ENCODE peak calls at places on chromosomes 7 and 10, in nine cellular contexts. X is smooth muscle cell of the brain vasculature; R is germinal center; L is DND-41; H is stimulated activated CD4-positive, alpha-beta T cell treated with anti-CD3 and anti-CD28 coated beads, Interleukin-2, amount 100 ng/mL, for 48 hours; C is substantia nigra; S is body of pancreas; B is astrocyte of the spinal cord; D is HT1080. G is an unnamed sample.

GRCh38 chr10:43342279-43343125 is 28.9 kb upstream of the FXYD4 start:
- DNase-seq in R (no peak), H (no peak), L (no peak), B (no peak), D (no peak), C (no peak), S (no peak), X (no peak), G (no peak)

GRCh38 chr10:70433581-70434280 is 7.8 kb downstream of the NODAL start:
- DNase-seq in X (no peak), B (no peak), C (no peak), D (no peak), R (no peak), L (no peak), H (no peak), S (no peak), G (no peak)

GRCh38 chr10:132192076-132192975 is 5.6 kb downstream of the DPYSL4 start:
- DNase-seq in S (no peak), B (no peak), H (no peak), R (no peak), C (no peak), L (no peak), D (no peak), X (no peak), G (no peak)

GRCh38 chr10:22554481-22555182 is 159.7 kb downstream of the PIP4K2A start:
- DNase-seq in B (peak), L (no peak), H (no peak), D (no peak), S (peak), R (no peak), X (peak), C (peak), G (no peak)

GRCh38 chr10:1464866-1465265 is 272.5 kb downstream of the ADARB2 start:
- DNase-seq in D (no peak), R (no peak), B (no peak), L (no peak), X (no peak), H (no peak), C (no peak), S (no peak), G (no peak)

GRCh38 chr10:71547841-71548493 is 151.2 kb downstream of the CDH23 start:
- DNase-seq in H (no peak), L (no peak), S (no peak), C (peak), X (peak), D (no peak), R (no peak), B (peak), G (no peak)

GRCh38 chr7:25348066-25348595 is 119.8 kb upstream of the NPVF start:
- DNase-seq in B (no peak), L (no peak), D (no peak), X (no peak), H (no peak), C (no peak), R (no peak), S (no peak), G (no peak)

GRCh38 chr7:127885222-127885772 is 145.9 kb downstream of the LRRC4 start:
- DNase-seq in X (no peak), B (no peak), D (no peak), L (no peak), C (no peak), S (no peak), R (no peak), H (no peak), G (no peak)

GRCh38 chr7:158957507-158957900 is 101.1 kb downstream of the DYNC2I1 start:
- DNase-seq in L (no peak), X (no peak), C (no peak), S (peak), D (no peak), H (no peak), B (no peak), R (no peak), G (no peak)

GRCh38 chr7:4742051-4742573 is 33.3 kb upstream of the AP5Z1 start:
- DNase-seq in C (peak), L (no peak), S (no peak), R (no peak), X (no peak), D (no peak), B (no peak), H (no peak), G (no peak)

GRCh38 chr10:14585287-14586193 is 189.2 kb downstream of the FAM107B start:
- DNase-seq in D (no peak), L (no peak), H (no peak), R (no peak), C (no peak), X (no peak), B (no peak), S (peak), G (no peak)

GRCh38 chr10:122113161-122113944 is 124.4 kb downstream of the TACC2 start:
- DNase-seq in C (peak), X (no peak), H (no peak), R (no peak), D (peak), B (peak), S (peak), L (no peak), G (peak)

GRCh38 chr7:67359900-67360299 is 363.3 kb downstream of the TYW1 start:
- DNase-seq in R (no peak), D (no peak), H (no peak), X (no peak), B (no peak), L (no peak), S (no peak), C (no peak), G (peak)

GRCh38 chr10:44992070-44992731 is 8.5 kb upstream of the ZNF22 start:
- DNase-seq in R (no peak), H (no peak), C (no peak), B (no peak), X (no peak), L (peak), D (no peak), S (peak), G (no peak)

GRCh38 chr7:4631664-4632171 is 50.4 kb upstream of the FOXK1 start:
- DNase-seq in H (no peak), X (peak), B (peak), D (peak), C (peak), L (no peak), S (peak), R (no peak), G (peak)

GRCh38 chr7:28414453-28414852 is 2.1 kb downstream of the CREB5 start:
- DNase-seq in L (no peak), C (no peak), D (no peak), B (no peak), S (no peak), R (no peak), X (no peak), H (no peak), G (no peak)

GRCh38 chr10:130999376-131000202 is 311.9 kb downstream of the TCERG1L start:
- DNase-seq in H (no peak), D (no peak), B (no peak), L (no peak), C (no peak), X (no peak), S (no peak), R (no peak), G (no peak)

GRCh38 chr7:39299695-39300094 is 266.5 kb upstream of the YAE1 start:
- DNase-seq in R (no peak), C (no peak), B (no peak), H (no peak), D (no peak), L (no peak), X (no peak), S (no peak), G (peak)

GRCh38 chr7:82600601-82601000 is 157.0 kb upstream of the CACNA2D1 start:
- DNase-seq in H (no peak), C (no peak), B (no peak), D (no peak), X (no peak), S (no peak), L (no peak), R (no peak), G (no peak)

GRCh38 chr7:148286150-148286549 is 304.4 kb upstream of the C7orf33 start:
- DNase-seq in D (no peak), B (peak), H (no peak), L (no peak), R (no peak), S (no peak), C (no peak), X (no peak), G (peak)

GRCh38 chr7:8303904-8304528 is 42.0 kb upstream of the ICA1 start:
- DNase-seq in D (no peak), C (no peak), H (no peak), R (no peak), X (no peak), S (no peak), B (no peak), L (no peak), G (no peak)

GRCh38 chr10:81920213-81920829 is 45.3 kb downstream of the NRG3 start:
- DNase-seq in B (no peak), C (no peak), S (no peak), L (no peak), R (peak), X (no peak), D (peak), H (no peak), G (peak)

GRCh38 chr10:93422121-93422520 is 60.0 kb downstream of the MYOF start:
- DNase-seq in H (no peak), S (no peak), C (no peak), L (no peak), R (no peak), B (peak), D (no peak), X (no peak), G (no peak)

GRCh38 chr7:107152011-107152410 is 16.8 kb upstream of the HBP1 start:
- DNase-seq in S (no peak), X (no peak), D (peak), R (no peak), C (no peak), B (peak), H (no peak), L (no peak), G (peak)

GRCh38 chr7:29853072-29853471 is 46.8 kb downstream of the WIPF3 start:
- DNase-seq in R (no peak), B (no peak), D (no peak), X (no peak), C (no peak), L (no peak), H (no peak), S (peak), G (no peak)

GRCh38 chr10:42986618-42987017 is 90.3 kb upstream of the RET start:
- DNase-seq in R (no peak), X (no peak), L (no peak), H (no peak), D (no peak), S (no peak), B (no peak), C (no peak), G (no peak)

GRCh38 chr10:47384148-47384921 is at the start of gene ZNF488:
- DNase-seq in H (peak), S (peak), X (peak), R (peak), B (peak), L (peak), D (peak), C (peak), G (peak)

GRCh38 chr10:80075781-80076180 is 2.7 kb upstream of the TMEM254 start:
- DNase-seq in H (no peak), D (peak), X (no peak), B (no peak), R (no peak), C (no peak), L (no peak), S (no peak), G (no peak)

GRCh38 chr10:13284050-13284449 is 15.8 kb downstream of the PHYH start:
- DNase-seq in S (no peak), C (no peak), X (no peak), H (no peak), B (no peak), L (no peak), D (no peak), R (no peak), G (no peak)

GRCh38 chr10:104441601-104442000 is 88.0 kb downstream of the CFAP58 start:
- DNase-seq in H (no peak), D (peak), X (peak), S (no peak), R (no peak), L (no peak), C (no peak), B (peak), G (peak)

GRCh38 chr7:77800158-77800557 is 1.6 kb downstream of the PHTF2 start:
- DNase-seq in C (no peak), H (no peak), D (peak), R (no peak), B (no peak), S (no peak), L (no peak), X (no peak), G (no peak)

GRCh38 chr7:131108212-131108980 is 219.3 kb upstream of the MKLN1 start:
- DNase-seq in L (no peak), C (no peak), S (no peak), B (peak), X (no peak), R (peak), D (peak), H (no peak), G (no peak)

GRCh38 chr7:75756340-75757297 is 15.4 kb downstream of the CCL26 start:
- DNase-seq in D (no peak), C (no peak), X (no peak), B (peak), L (no peak), H (no peak), S (no peak), R (peak), G (no peak)

GRCh38 chr10:50648935-50649227 is 25.1 kb upstream of the SGMS1 start:
- DNase-seq in X (no peak), C (no peak), H (no peak), L (no peak), D (no peak), R (no peak), S (no peak), B (no peak), G (no peak)

GRCh38 chr7:55178863-55179773 is 160.3 kb downstream of the EGFR start:
- DNase-seq in D (no peak), H (no peak), R (no peak), X (no peak), L (no peak), B (no peak), C (no peak), S (no peak), G (no peak)

GRCh38 chr7:124550036-124550435 is 215.6 kb downstream of the GPR37 start:
- DNase-seq in S (no peak), H (no peak), L (no peak), C (no peak), D (no peak), B (no peak), R (no peak), X (no peak), G (no peak)

GRCh38 chr10:32199724-32200394 is 143.6 kb upstream of the KIF5B start:
- DNase-seq in L (no peak), D (no peak), R (peak), C (no peak), X (no peak), H (no peak), S (peak), B (no peak), G (no peak)

G was measured in A172.